ENCODE peak calls at places on chromosomes 2 and 18, in five cellular contexts. S, P, N, I and E are unnamed samples.

GRCh38 chr2:19810637-19811036 is 91.1 kb downstream of the TTC32 start:
- DNase-seq in S (no peak), P (no peak), N (no peak), I (no peak), E (no peak)

GRCh38 chr2:113212245-113213060 is 38.7 kb downstream of the PSD4 start:
- DNase-seq in S (no peak), P (no peak), N (no peak), I (peak; percentile 66), E (no peak)

GRCh38 chr18:42784612-42785011 is 330.9 kb downstream of the RIT2 start:
- DNase-seq in S (no peak), P (no peak), N (no peak), I (no peak), E (no peak)

GRCh38 chr2:42372801-42373200 is 11.8 kb upstream of the COX7A2L start:
- DNase-seq in S (no peak), P (no peak), N (no peak), I (no peak), E (no peak)

GRCh38 chr2:72106978-72107377 is 40.7 kb downstream of the CYP26B1 start:
- DNase-seq in S (no peak), P (no peak), N (no peak), I (no peak), E (no peak)

GRCh38 chr2:86291328-86291662 is 46.1 kb downstream of the REEP1 start:
- DNase-seq in S (no peak), P (no peak), N (no peak), I (no peak), E (no peak)

GRCh38 chr2:183490930-183491329 is 366.7 kb downstream of the NUP35 start:
- DNase-seq in S (no peak), P (no peak), N (no peak), I (peak; percentile 11), E (no peak)

GRCh38 chr2:126783341-126783740 is 115.3 kb upstream of the TEX51 start:
- DNase-seq in S (no peak), P (no peak), N (no peak), I (no peak), E (no peak)

GRCh38 chr2:48529189-48529588 is 765 bp upstream of the STON1 start:
- DNase-seq in S (no peak), P (no peak), N (no peak), I (no peak), E (no peak)

GRCh38 chr2:141137121-141137693 is 993.6 kb downstream of the LRP1B start:
- DNase-seq in S (no peak), P (no peak), N (no peak), I (no peak), E (no peak)

GRCh38 chr2:237632991-237633629 is 5.7 kb downstream of the LRRFIP1 start:
- DNase-seq in S (no peak), P (no peak), N (no peak), I (no peak), E (no peak)

GRCh38 chr18:58338961-58339722 is 289.7 kb downstream of the ALPK2 start:
- DNase-seq in S (no peak), P (no peak), N (no peak), I (peak; percentile 76), E (no peak)

GRCh38 chr2:10889741-10890215 is 22.0 kb upstream of the KCNF1 start:
- DNase-seq in S (no peak), P (no peak), N (no peak), I (no peak), E (no peak)

GRCh38 chr2:212052412-212053159 is 486.0 kb downstream of the ERBB4 start:
- DNase-seq in S (no peak), P (peak; percentile 88), N (no peak), I (peak; percentile 93), E (no peak)

GRCh38 chr18:76421291-76422078 is 73.6 kb downstream of the ZNF516 start:
- DNase-seq in S (no peak), P (no peak), N (no peak), I (no peak), E (no peak)

GRCh38 chr2:131008967-131009366 is 84.3 kb downstream of the FAM168B start:
- DNase-seq in S (no peak), P (no peak), N (no peak), I (no peak), E (no peak)

GRCh38 chr2:190912731-190913130 is 32.1 kb downstream of the GLS start:
- DNase-seq in S (no peak), P (no peak), N (no peak), I (no peak), E (no peak)

GRCh38 chr2:160371251-160372009 is 122.2 kb downstream of the RBMS1 start:
- DNase-seq in S (no peak), P (no peak), N (no peak), I (peak; percentile 89), E (no peak)

GRCh38 chr2:221673248-221673647 is 101.1 kb upstream of the EPHA4 start:
- DNase-seq in S (no peak), P (no peak), N (no peak), I (no peak), E (no peak)

GRCh38 chr2:73920577-73921545 is 5.8 kb upstream of the DGUOK start:
- DNase-seq in S (no peak), P (no peak), N (no peak), I (peak; percentile 50), E (peak; percentile 38)

GRCh38 chr2:130824492-130825061 is 12.1 kb upstream of the ARHGEF4 start:
- DNase-seq in S (peak; percentile 95), P (peak; percentile 47), N (no peak), I (peak; percentile 86), E (peak; percentile 89)

GRCh38 chr2:68714866-68715265 is 19.7 kb upstream of the ARHGAP25 start:
- DNase-seq in S (no peak), P (peak; percentile 91), N (peak; percentile 64), I (no peak), E (peak; percentile 50)

GRCh38 chr2:56380861-56381260 is 197.1 kb downstream of the CCDC85A start:
- DNase-seq in S (no peak), P (no peak), N (no peak), I (no peak), E (no peak)

GRCh38 chr2:48566582-48566981 is 36.6 kb downstream of the STON1 start:
- DNase-seq in S (no peak), P (no peak), N (no peak), I (peak; percentile 57), E (no peak)

GRCh38 chr2:8985561-8986326 is 17.7 kb downstream of the MBOAT2 start:
- DNase-seq in S (no peak), P (no peak), N (no peak), I (no peak), E (no peak)

GRCh38 chr18:48781041-48781989 is 169.4 kb downstream of the SMAD7 start:
- DNase-seq in S (no peak), P (no peak), N (peak; percentile 99), I (no peak), E (no peak)

GRCh38 chr2:9765611-9766531 is 77.4 kb upstream of the TAF1B start:
- DNase-seq in S (no peak), P (no peak), N (no peak), I (no peak), E (no peak)

GRCh38 chr2:154710685-154711084 is 12.2 kb downstream of the KCNJ3 start:
- DNase-seq in S (no peak), P (no peak), N (no peak), I (no peak), E (no peak)

DNA sequence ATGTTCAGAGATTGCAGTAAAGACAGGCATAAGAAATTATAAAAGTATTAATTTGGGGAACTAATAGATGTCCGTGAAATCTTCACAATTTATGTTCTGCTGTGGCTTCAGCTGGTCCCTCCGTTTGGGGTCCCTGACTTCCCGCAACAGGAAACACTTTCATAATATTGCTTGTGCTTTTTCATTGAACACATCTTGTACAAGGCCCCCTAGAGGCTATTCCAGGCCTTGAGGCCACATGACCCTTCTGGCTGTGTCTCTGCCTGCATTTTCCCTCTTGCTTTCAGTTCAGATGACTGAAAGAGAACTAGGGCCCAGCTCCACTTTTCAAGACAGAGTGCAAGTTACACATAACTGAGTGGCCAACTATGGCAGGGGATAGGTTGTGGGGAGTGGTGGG is 164.1 kb downstream of the TMEM247 start:
- DNase-seq in S (no peak), P (peak; percentile 66), N (no peak), I (peak; percentile 22), E (peak; percentile 13)
- TF ChIP-seq CTCF in S (no peak), P (peak; percentile 56), N (peak; percentile 6), I (no peak), E (no peak)

GRCh38 chr2:169129703-169130243 is 60.4 kb downstream of the DHRS9 start:
- DNase-seq in S (no peak), P (no peak), N (no peak), I (no peak), E (no peak)
- TF ChIP-seq CTCF in S (no peak), P (no peak), N (no peak), I (no peak), E (no peak)

GRCh38 chr18:9103488-9103887 is 989 bp downstream of the NDUFV2 start:
- DNase-seq in S (no peak), P (peak; percentile 53), N (no peak), I (no peak), E (no peak)

GRCh38 chr18:9104244-9104901 is 1.9 kb downstream of the NDUFV2 start:
- DNase-seq in S (no peak), P (peak; percentile 29), N (no peak), I (no peak), E (no peak)

GRCh38 chr18:9101730-9102390 is 639 bp upstream of the NDUFV2 start:
- DNase-seq in S (peak; percentile 38), P (peak; percentile 25), N (no peak), I (no peak), E (peak; percentile 44)

GRCh38 chr18:9100796-9101195 is 1.7 kb upstream of the NDUFV2 start:
- DNase-seq in S (no peak), P (no peak), N (no peak), I (no peak), E (no peak)

GRCh38 chr18:9102391-9103216 is at the start of gene NDUFV2:
- DNase-seq in S (peak; percentile 97), P (peak; percentile 96), N (peak; percentile 99), I (peak; percentile 98), E (peak; percentile 96)
- TF ChIP-seq CTCF in S (no peak), P (no peak), N (no peak), I (no peak), E (no peak)

GRCh38 chr2:23505218-23505983 is 120.4 kb downstream of the KLHL29 start:
- DNase-seq in S (no peak), P (no peak), N (peak; percentile 46), I (no peak), E (no peak)
- TF ChIP-seq CTCF in S (no peak), P (no peak), N (no peak), I (peak; percentile 37), E (no peak)